ENCODE peak calls at places on chromosomes 2 and 18, in four cellular contexts. X is NCI-H460; F is stimulated activated CD4-positive, alpha-beta T cell treated with anti-CD3 and anti-CD28 coated beads, TNF-alpha, amount 100 ng/mL, for 1 hour; I is prostate gland. R is an unnamed sample.

GRCh38 chr2:79982445-79982844 is 322.1 kb downstream of the LRRTM1 start:
- DNase-seq in F (no peak), I (no peak), X (no peak), R (peak)

GRCh38 chr18:35089918-35090550 is 48.8 kb downstream of the MAPRE2 start:
- DNase-seq in I (no peak), F (no peak), X (no peak), R (no peak)

GRCh38 chr2:190320696-190321095 is 1.1 kb upstream of the HIBCH start:
- DNase-seq in F (no peak), X (no peak), I (no peak), R (no peak)

GRCh38 chr18:57441395-57441794 is 6.2 kb downstream of the ONECUT2 start:
- DNase-seq in I (no peak), F (no peak), X (no peak), R (no peak)

GRCh38 chr18:10787293-10787901 is 261.6 kb downstream of the NAPG start:
- DNase-seq in F (peak), X (peak), I (peak), R (peak)

GRCh38 chr2:147524912-147525311 is 319.9 kb upstream of the ACVR2A start:
- DNase-seq in X (no peak), F (no peak), I (no peak), R (no peak)

GRCh38 chr2:199627417-199627816 is 169.7 kb upstream of the SATB2 start:
- DNase-seq in X (no peak), I (no peak), F (no peak), R (no peak)

GRCh38 chr2:54024576-54024975 is 53.8 kb upstream of the PSME4 start:
- DNase-seq in X (no peak), I (no peak), F (no peak), R (no peak)

GRCh38 chr18:63578357-63578958 is 8.7 kb upstream of the SERPINB13 start:
- DNase-seq in I (no peak), X (peak), F (no peak), R (peak)